ENCODE peak calls at places on chromosomes 12 and 14, in four cellular contexts. Q is IMR-90, V is H9, Y is H1. K is an unnamed sample.

GRCh38 chr12:25793196-25793595 is 165.3 kb upstream of the RASSF8 start:
- DNase-seq in Q (no peak), V (no peak), Y (no peak), K (no peak)

GRCh38 chr14:63032056-63032455 is 13.2 kb downstream of the KCNH5 start:
- DNase-seq in Q (no peak), V (no peak), Y (no peak), K (no peak)

GRCh38 chr12:103279444-103279843 is 216.3 kb downstream of the C12orf42 start:
- DNase-seq in Q (no peak), V (no peak), Y (no peak), K (no peak)

GRCh38 chr12:10235761-10236631 is 23.3 kb downstream of the GABARAPL1 start:
- DNase-seq in Q (peak; percentile 44), V (no peak), Y (peak; percentile 48), K (peak; percentile 65)

GRCh38 chr12:61397668-61398067 is 862.5 kb upstream of the USP15 start:
- DNase-seq in Q (no peak), V (no peak), Y (no peak), K (no peak)

GRCh38 chr12:74899031-74899829 is 310.4 kb downstream of the KCNC2 start:
- DNase-seq in Q (no peak), V (no peak), Y (no peak), K (no peak)

GRCh38 chr14:30179381-30180130 is 251.9 kb upstream of the PRKD1 start:
- DNase-seq in Q (no peak), V (no peak), Y (no peak), K (no peak)

GRCh38 chr14:35242599-35243311 is 49.4 kb upstream of the PSMA6 start:
- DNase-seq in Q (no peak), V (no peak), Y (no peak), K (no peak)

GRCh38 chr12:8644345-8645248 is 18.0 kb downstream of the MFAP5 start:
- DNase-seq in Q (no peak), V (no peak), Y (no peak), K (no peak)

DNA sequence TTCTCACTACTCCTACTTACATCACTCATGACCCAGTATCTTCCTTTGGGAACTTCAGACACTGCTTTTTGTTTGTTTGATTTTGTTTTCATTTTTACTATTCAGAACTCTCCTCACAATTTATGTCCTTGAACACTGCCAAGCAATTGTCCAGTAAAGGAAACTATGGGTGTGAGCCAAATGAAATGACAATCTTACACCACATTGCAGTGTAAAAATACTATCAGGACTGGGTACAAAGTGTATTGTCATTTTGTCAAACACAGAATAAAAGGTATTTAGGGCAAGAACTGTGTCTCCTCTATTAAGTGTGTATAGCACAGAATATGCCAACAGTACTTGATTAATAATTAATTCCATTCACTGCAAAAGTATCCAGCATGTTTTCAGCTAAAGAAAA is 199.3 kb downstream of the ALG10B start:
- DNase-seq in Q (no peak), V (no peak), Y (no peak), K (no peak)
- H3K56ac ChIP-seq in Q (no peak overlapping the region), V (no peak overlapping the region), Y (no peak overlapping the region), K (no peak overlapping the region)

DNA sequence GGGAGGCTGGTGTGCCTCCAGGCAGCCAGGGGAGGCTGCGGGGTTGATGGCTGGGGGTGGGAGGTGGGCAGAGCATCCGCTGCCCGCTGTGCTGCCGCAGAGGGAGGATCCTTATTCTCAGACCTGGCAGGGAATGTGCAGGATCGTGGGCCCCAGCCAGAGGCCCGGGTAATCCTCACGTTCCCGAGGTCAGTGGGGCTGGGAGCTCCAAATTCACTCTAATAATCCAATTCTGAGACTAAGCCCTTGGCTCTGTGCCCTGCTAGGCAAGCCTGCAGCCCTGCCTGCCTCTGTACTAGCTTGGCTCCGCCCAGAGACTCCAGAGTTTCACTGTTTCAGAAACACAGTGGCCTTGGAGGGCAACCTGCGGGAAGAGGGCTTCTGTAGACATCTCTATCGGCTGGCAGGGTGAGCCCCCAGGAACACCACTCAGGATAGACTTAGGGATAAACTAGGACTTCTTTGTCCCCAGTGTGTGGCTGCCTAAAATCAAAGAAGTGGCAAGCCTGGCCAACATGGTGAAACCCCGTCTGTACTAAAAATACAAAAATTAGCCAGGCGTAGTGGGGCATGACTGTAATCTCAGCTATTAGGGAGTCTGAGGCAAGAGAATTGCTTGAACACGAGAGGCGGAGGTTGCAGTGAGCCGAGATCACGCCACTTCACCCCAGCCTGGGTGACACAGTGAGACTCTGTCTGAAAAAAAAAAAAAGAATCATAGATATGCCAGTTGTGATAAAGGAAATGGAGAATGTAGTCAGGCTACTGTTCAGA is 17.7 kb upstream of the MLEC start:
- DNase-seq in Q (no peak), V (peak; percentile 63), Y (peak; percentile 66), K (no peak)
- H3K56ac ChIP-seq in Q (no peak overlapping the region), V (no peak overlapping the region), Y (no peak overlapping the region), K (no peak overlapping the region)

DNA sequence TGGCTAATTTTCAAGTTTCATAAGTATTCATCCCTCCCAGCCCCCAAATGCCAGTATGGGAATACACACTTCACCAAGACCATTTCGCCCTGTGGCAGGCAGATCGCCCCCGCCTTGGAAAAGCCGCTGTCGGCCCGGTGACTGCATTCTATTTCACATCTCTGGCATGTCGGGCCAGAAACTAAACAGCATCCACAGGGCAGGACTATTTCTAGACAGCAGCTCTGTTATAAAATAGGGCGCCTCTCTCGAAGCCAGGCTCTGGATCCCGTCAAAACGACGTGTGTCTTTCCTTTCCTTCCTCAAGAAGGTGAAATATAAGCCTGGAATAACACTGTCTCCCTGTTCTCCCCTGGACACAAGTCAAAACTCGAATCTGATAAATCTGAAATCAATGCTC is 56.8 kb downstream of the GSC start:
- DNase-seq in Q (no peak), V (no peak), Y (no peak), K (no peak)
- H3K56ac ChIP-seq in Q (no peak overlapping the region), V (no peak overlapping the region), Y (no peak overlapping the region), K (no peak overlapping the region)

GRCh38 chr12:52844386-52844785 is 4.4 kb downstream of the KRT78 start:
- DNase-seq in Q (no peak), V (no peak), Y (no peak), K (no peak)
- H3K56ac ChIP-seq in Q (no peak overlapping the region), V (no peak overlapping the region), Y (no peak overlapping the region), K (no peak overlapping the region)

DNA sequence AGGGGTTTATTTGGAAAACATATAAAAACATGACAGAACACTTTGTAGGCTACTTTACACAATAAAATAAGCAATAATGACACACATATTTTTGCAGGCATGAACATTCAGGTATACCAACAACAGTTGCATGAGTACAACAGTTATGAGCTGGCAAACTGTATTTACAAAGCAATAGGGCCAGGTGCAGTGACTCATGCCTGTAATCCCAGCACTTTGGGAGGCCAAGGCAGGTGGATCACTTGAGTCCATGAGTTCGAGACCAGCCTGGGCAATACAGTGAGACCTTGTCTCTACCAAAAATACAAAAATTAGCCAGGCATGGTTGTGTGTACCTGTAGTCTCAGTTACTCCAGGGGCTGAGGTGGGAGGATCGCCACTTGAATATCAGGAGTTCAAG is 101.1 kb downstream of the BMP4 start:
- DNase-seq in Q (no peak), V (no peak), Y (no peak), K (no peak)
- H3K56ac ChIP-seq in Q (no peak overlapping the region), V (no peak overlapping the region), Y (no peak overlapping the region), K (no peak overlapping the region)

DNA sequence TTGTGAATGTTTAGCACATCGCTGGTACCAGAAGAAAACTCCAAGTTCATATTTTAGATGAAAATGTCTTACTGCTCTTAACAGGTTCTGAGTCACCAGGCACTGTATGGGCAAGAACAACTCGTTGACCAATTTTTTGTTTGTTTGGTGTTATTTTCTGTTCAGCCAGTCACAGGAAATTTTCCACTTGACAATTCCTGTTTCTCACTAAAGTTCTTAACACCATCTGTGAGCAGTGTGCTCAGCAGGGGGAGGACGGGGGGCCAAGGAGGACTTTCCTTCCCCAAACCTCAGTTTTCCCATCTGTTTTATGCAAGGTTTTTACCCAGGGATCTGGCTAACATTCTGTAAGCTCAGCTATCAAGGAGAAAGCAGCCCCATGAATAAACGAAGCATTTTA is 3.0 kb downstream of the NUAK1 start:
- DNase-seq in Q (peak; percentile 55), V (no peak), Y (no peak), K (no peak)
- H3K56ac ChIP-seq in Q (no peak overlapping the region), V (no peak overlapping the region), Y (no peak overlapping the region), K (no peak overlapping the region)

GRCh38 chr12:1326258-1326657 is 268.1 kb downstream of the FBXL14 start:
- DNase-seq in Q (no peak), V (no peak), Y (no peak), K (no peak)
- H3K56ac ChIP-seq in Q (no peak overlapping the region), V (no peak overlapping the region), Y (no peak overlapping the region), K (no peak overlapping the region)

K was measured in mesendoderm.